ENCODE peak calls at places on chromosome 15, in four cellular contexts. S is HL-60, A is GM23338, Z is AG10803. N is an unnamed sample.

GRCh38 chr15:59237119-59237853 is 30.6 kb downstream of the LDHAL6B start:
- DNase-seq in A (no peak), S (no peak), Z (no peak), N (no peak)

GRCh38 chr15:77706482-77707244 is 74.0 kb upstream of the LINGO1 start:
- DNase-seq in Z (no peak), S (no peak), A (no peak), N (no peak)

GRCh38 chr15:37014137-37014536 is 86.2 kb downstream of the MEIS2 start:
- DNase-seq in S (no peak), A (no peak), Z (peak; percentile 11), N (no peak)

GRCh38 chr15:100737214-100737613 is 134.8 kb downstream of the ASB7 start:
- DNase-seq in Z (no peak), A (no peak), S (no peak), N (no peak)

GRCh38 chr15:65937476-65937875 is 68.2 kb downstream of the RAB11A start:
- DNase-seq in S (no peak), A (no peak), Z (no peak), N (peak; percentile 18)

GRCh38 chr15:83846847-83847246 is 192.9 kb downstream of the ADAMTSL3 start:
- DNase-seq in A (no peak), Z (peak; percentile 86), S (no peak), N (no peak)

GRCh38 chr15:48682949-48683651 is 37.6 kb upstream of the FBN1 start:
- DNase-seq in Z (peak; percentile 91), A (no peak), S (no peak), N (peak; percentile 50)

GRCh38 chr15:20645956-20646355 is 104.4 kb upstream of the GOLGA6L6 start:
- DNase-seq in Z (peak; percentile 11), A (no peak), S (peak; percentile 75), N (no peak)

GRCh38 chr15:91021516-91022074 is 799 bp downstream of the VPS33B start:
- DNase-seq in S (no peak), Z (peak; percentile 24), A (no peak), N (peak; percentile 46)

GRCh38 chr15:78988361-78988911 is 43.6 kb upstream of the CTSH start:
- DNase-seq in S (peak; percentile 92), Z (peak; percentile 98), A (no peak), N (peak; percentile 96)

GRCh38 chr15:58452775-58453174 is 21.0 kb downstream of the LIPC start:
- DNase-seq in Z (no peak), S (no peak), A (no peak), N (no peak)

GRCh38 chr15:63374686-63375520 is 6.7 kb downstream of the CA12 start:
- DNase-seq in A (no peak), S (peak; percentile 64), Z (peak; percentile 73), N (peak; percentile 60)

GRCh38 chr15:83626171-83626802 is 27.6 kb upstream of the ADAMTSL3 start:
- DNase-seq in S (no peak), Z (no peak), A (no peak), N (no peak)

GRCh38 chr15:76996526-76997401 is 1.8 kb downstream of the PSTPIP1 start:
- DNase-seq in Z (peak; percentile 41), A (no peak), S (peak; percentile 40), N (no peak)

GRCh38 chr15:23548071-23548470 is 17.4 kb upstream of the MKRN3 start:
- DNase-seq in Z (no peak), A (no peak), S (no peak), N (no peak)

GRCh38 chr15:50113187-50113505 is 5.9 kb downstream of the ATP8B4 start:
- DNase-seq in Z (no peak), S (peak; percentile 50), A (no peak), N (no peak)

GRCh38 chr15:96340611-96341464 is 10.3 kb downstream of the NR2F2 start:
- DNase-seq in S (no peak), A (peak; percentile 82), Z (peak; percentile 66), N (no peak)

GRCh38 chr15:41568350-41569017 is 9.5 kb downstream of the TYRO3 start:
- DNase-seq in A (peak; percentile 98), Z (no peak), S (no peak), N (no peak)

GRCh38 chr15:94383706-94384105 is 152.3 kb downstream of the MCTP2 start:
- DNase-seq in Z (no peak), A (no peak), S (no peak), N (no peak)

GRCh38 chr15:78362716-78363426 is 22.7 kb downstream of the CRABP1 start:
- DNase-seq in A (no peak), Z (peak; percentile 4), S (no peak), N (no peak)

GRCh38 chr15:51425517-51426033 is 84.1 kb downstream of the GLDN start:
- DNase-seq in A (no peak), Z (no peak), S (no peak), N (no peak)

GRCh38 chr15:55108858-55109518 is 87.8 kb downstream of the RSL24D1 start:
- DNase-seq in S (peak; percentile 69), Z (peak; percentile 29), A (peak; percentile 77), N (peak; percentile 7)
- TF ChIP-seq CTCF in S (peak; percentile 59), Z (peak; percentile 62), A (peak; percentile 58), N (peak; percentile 79)

GRCh38 chr15:60590935-60591490 is 112.1 kb upstream of the ICE2 start:
- DNase-seq in S (peak; percentile 34), Z (peak; percentile 52), A (peak; percentile 82), N (peak; percentile 32)

GRCh38 chr15:60589728-60590127 is 110.8 kb upstream of the ICE2 start:
- DNase-seq in A (no peak), S (no peak), Z (peak; percentile 64), N (peak; percentile 37)

GRCh38 chr15:60594071-60594470 is 115.1 kb upstream of the ICE2 start:
- DNase-seq in A (no peak), S (no peak), Z (no peak), N (no peak)

GRCh38 chr15:60591491-60592385 is 112.8 kb upstream of the ICE2 start:
- DNase-seq in Z (peak; percentile 22), S (no peak), A (peak; percentile 74), N (no peak)

DNA sequence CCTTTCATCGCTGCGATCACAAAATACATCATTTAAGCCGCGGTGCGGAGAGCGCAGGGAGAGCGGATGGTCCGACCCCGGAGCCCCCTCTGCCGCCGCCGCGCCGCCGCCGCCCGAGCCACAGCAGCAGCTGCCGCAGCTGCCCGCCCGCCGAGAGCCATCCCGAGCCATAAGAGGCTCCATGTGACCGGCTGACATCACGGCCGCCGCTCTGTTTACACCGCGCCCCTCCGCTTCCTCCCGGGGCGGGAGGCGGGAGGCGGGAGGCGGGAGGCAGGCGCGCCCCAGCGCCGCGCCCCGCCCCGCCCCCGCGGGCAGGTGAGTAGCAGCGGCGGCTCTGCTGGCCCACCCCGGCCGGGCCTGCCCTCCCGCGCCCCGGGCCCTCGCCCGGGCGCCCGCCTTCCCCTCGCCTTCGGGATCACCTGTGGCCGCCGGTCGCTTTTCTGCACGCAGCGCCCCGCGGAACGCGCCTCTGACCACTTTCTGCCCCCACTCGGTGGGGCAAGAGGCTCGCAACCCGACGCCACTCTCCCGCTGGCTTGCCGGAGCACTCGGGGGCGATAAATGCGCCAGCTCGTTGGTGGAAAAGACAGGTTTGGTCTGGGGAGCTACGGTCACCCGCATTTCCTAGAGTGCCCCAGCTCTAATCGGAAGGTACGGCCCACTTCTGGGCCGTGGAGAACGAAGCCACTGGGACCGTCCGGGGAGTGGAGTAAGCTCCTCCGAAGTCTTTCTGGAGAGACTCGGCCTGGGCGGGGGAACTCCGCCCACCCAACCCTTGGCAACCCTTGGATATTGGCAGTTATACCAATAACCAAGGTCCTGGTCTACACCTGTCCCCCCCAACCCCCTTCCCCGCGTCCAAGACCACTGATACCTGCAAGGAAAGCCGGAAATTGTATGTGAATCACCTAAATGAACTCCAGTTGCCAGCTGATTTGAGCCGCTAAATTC is 113.7 kb upstream of the ICE2 start:
- DNase-seq in S (peak; percentile 21), A (peak; percentile 94), Z (peak; percentile 76), N (peak; percentile 42)
- TF ChIP-seq CTCF in S (no peak), A (peak; percentile 26), Z (peak; percentile 8), N (no peak)

DNA sequence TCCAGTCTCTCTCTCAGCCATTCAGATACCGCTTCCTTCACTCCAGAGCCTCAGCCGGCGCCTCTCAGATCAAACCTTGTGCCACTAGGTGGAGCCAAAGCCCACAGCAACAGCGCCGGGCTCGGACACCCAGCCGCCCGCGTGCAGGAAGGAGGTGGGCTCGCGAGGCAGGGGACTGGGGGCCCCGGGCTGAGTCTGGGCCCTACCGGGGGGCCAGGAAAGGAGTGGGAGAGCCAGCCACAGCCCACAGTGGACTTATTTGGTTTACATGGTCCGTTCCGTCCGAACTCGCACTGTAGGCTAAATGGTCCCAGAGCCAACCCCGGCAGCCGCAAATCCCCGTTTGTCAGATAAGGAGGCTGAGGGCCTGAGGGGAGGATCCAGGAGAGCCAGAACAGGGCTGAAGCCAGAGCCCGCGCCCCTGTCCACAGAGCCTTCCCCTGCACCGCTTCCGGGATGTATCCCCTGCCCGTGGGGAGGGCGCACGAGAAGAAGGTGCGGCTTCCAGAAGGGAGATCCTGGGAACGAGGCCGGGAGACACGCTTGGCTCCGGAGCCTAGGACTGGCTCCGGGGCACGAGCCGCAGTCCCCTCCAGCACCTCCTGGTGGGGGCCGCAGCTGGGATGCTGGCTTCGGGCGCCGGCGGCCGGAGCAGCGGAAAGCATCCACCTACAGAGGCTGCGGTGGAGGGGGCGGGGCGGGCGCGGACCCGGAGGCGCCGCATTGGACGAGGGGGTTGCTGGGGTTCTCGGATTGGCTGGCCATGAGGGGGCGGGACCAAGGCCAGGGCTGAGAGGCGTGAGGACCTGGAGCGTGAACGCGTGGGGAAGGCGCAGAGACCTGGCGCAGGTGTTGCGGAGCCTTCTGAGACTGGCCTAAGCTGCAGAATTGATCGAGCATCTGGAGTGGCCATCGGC is 6.5 kb upstream of the CYP11A1 start:
- DNase-seq in A (peak; percentile 98), S (peak; percentile 89), Z (peak; percentile 73), N (peak; percentile 78)
- TF ChIP-seq CTCF in A (peak; percentile 96), S (peak; percentile 69), Z (peak; percentile 74), N (peak; percentile 94)

GRCh38 chr15:99344639-99345038 is 93.4 kb downstream of the LRRC28 start:
- DNase-seq in S (no peak), Z (no peak), A (no peak), N (no peak)

GRCh38 chr15:99345242-99345641 is 94.0 kb downstream of the LRRC28 start:
- DNase-seq in S (no peak), A (no peak), Z (no peak), N (no peak)

GRCh38 chr15:99343208-99343607 is 91.9 kb downstream of the LRRC28 start:
- DNase-seq in Z (no peak), S (no peak), A (no peak), N (no peak)

GRCh38 chr15:99345832-99346462 is 94.7 kb downstream of the LRRC28 start:
- DNase-seq in A (no peak), S (no peak), Z (no peak), N (no peak)

DNA sequence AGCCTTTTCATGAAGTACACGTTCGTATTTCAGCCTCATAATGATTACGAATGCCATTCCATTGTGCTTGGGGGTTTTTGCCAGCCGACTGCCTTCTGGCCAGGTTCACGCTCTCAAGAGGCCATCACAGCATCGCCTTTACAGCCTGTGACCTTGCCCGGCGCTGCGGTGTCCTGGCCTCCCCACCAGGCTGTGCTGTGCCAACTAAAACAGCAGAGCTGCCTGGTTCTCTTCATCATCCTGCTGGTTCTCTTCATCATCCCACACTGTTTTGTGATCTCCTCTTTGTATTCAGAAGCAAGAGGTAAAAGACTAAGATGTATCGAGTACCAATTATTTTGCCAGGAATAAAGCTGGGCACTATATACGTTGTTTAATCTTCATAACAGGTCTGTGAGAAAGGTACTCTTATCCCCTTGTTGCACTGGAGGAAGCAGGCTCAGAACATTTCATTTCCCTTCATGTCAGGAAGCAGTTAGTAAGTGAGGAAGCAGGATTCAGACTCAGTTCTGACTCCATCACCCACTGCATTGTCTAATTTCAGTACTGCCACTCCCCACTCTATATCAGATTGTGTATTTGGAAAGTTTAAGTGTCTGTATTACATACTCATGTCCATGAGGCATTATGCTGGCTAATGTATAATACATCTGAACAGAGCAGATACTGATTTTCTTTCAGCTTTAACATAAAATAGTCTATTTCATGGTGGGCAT is 92.7 kb downstream of the LRRC28 start:
- DNase-seq in A (peak; percentile 75), Z (no peak), S (no peak), N (no peak)
- TF ChIP-seq CTCF in A (peak; percentile 75), Z (no peak), S (no peak), N (peak; percentile 37)

GRCh38 chr15:39013262-39013661 is 448.6 kb upstream of the RASGRP1 start:
- DNase-seq in Z (no peak), A (no peak), S (no peak), N (no peak)
- TF ChIP-seq CTCF in Z (no peak), A (peak; percentile 25), S (no peak), N (no peak)

N was measured in HFFc6.